ENCODE peak calls at places on chromosome 20, in five cellular contexts. O is RPMI7951, Q is mesenchymal stem cell, P is T1000, D is ELR. E is an unnamed sample.

GRCh38 chr20:24620937-24621519 is 151.6 kb downstream of the SYNDIG1 start:
- DNase-seq in P (no peak), O (no peak), D (no peak), Q (no peak), E (no peak)

GRCh38 chr20:64068381-64069208 is 5.6 kb downstream of the TCEA2 start:
- DNase-seq in Q (no peak), O (no peak), P (no peak), D (no peak), E (no peak)

GRCh38 chr20:1934162-1934561 is 39.0 kb downstream of the SIRPA start:
- DNase-seq in P (no peak), Q (peak), D (no peak), O (peak), E (no peak)

GRCh38 chr20:48937674-48938073 is 16.2 kb downstream of the ARFGEF2 start:
- DNase-seq in Q (no peak), D (no peak), O (no peak), P (no peak), E (no peak)

GRCh38 chr20:38343107-38343797 is 3.0 kb upstream of the LBP start:
- DNase-seq in P (no peak), Q (peak), O (peak), D (peak), E (no peak)

GRCh38 chr20:2429061-2429460 is 41.5 kb downstream of the SNRPB start:
- DNase-seq in O (peak), D (peak), P (no peak), Q (no peak), E (no peak)

GRCh38 chr20:35171753-35172433 is at the start of gene PROCR:
- DNase-seq in D (peak), O (peak), P (peak), Q (peak), E (peak)

GRCh38 chr20:42678895-42679294 is 510.8 kb downstream of the PTPRT start:
- DNase-seq in Q (no peak), O (no peak), D (no peak), P (no peak), E (no peak)

GRCh38 chr20:62405981-62406513 is 1.0 kb downstream of the CABLES2 start:
- DNase-seq in O (no peak), Q (no peak), P (no peak), D (no peak), E (no peak)